ENCODE peak calls at places on chromosomes 2 and 18, in five cellular contexts. One of them, this sample, is unnamed.

GRCh38 chr2:186718895-186719294 is 25.0 kb downstream of the FAM171B start:
- DNase-seq in Calu3: no peak
- DNase-seq in WTC11: no peak
- DNase-seq in WERI-Rb-1: no peak
- DNase-seq in fibroblast of mammary gland: no peak
- DNase-seq in this sample: no peak

GRCh38 chr2:165144315-165144714 is 59.5 kb downstream of the SCN3A start:
- DNase-seq in Calu3: no peak
- DNase-seq in WTC11: no peak
- DNase-seq in fibroblast of mammary gland: no peak
- DNase-seq in WERI-Rb-1: no peak
- DNase-seq in this sample: no peak

GRCh38 chr18:58117685-58118403 is 73.8 kb downstream of the NEDD4L start:
- DNase-seq in fibroblast of mammary gland: peak
- DNase-seq in Calu3: peak
- DNase-seq in WERI-Rb-1: peak
- DNase-seq in WTC11: no peak
- DNase-seq in this sample: no peak

GRCh38 chr18:67010916-67011315 is 407.0 kb upstream of the CDH19 start:
- DNase-seq in Calu3: no peak
- DNase-seq in WTC11: no peak
- DNase-seq in WERI-Rb-1: no peak
- DNase-seq in fibroblast of mammary gland: peak
- DNase-seq in this sample: no peak

GRCh38 chr18:48032876-48033769 is 102.7 kb upstream of the SMAD2 start:
- DNase-seq in WERI-Rb-1: no peak
- DNase-seq in fibroblast of mammary gland: peak
- DNase-seq in Calu3: no peak
- DNase-seq in WTC11: no peak
- DNase-seq in this sample: no peak

GRCh38 chr2:145687445-145688104 is 1167.7 kb upstream of the ZEB2 start:
- DNase-seq in WERI-Rb-1: no peak
- DNase-seq in Calu3: peak
- DNase-seq in fibroblast of mammary gland: peak
- DNase-seq in WTC11: no peak
- DNase-seq in this sample: no peak

GRCh38 chr2:174340400-174341300 is 5.9 kb downstream of the SP9 start:
- DNase-seq in WERI-Rb-1: peak
- DNase-seq in WTC11: peak
- DNase-seq in fibroblast of mammary gland: no peak
- DNase-seq in Calu3: no peak
- DNase-seq in this sample: peak

GRCh38 chr2:150191349-150191748 is 296.1 kb downstream of the RND3 start:
- DNase-seq in WERI-Rb-1: no peak
- DNase-seq in fibroblast of mammary gland: peak
- DNase-seq in Calu3: no peak
- DNase-seq in WTC11: no peak
- DNase-seq in this sample: no peak

GRCh38 chr2:16214861-16215260 is 274.5 kb downstream of the MYCN start:
- DNase-seq in fibroblast of mammary gland: no peak
- DNase-seq in WERI-Rb-1: no peak
- DNase-seq in WTC11: no peak
- DNase-seq in Calu3: no peak
- DNase-seq in this sample: no peak

GRCh38 chr18:22422909-22423548 is 5.3 kb upstream of the CTAGE1 start:
- DNase-seq in WERI-Rb-1: no peak
- DNase-seq in fibroblast of mammary gland: peak
- DNase-seq in Calu3: no peak
- DNase-seq in WTC11: no peak
- DNase-seq in this sample: no peak

GRCh38 chr2:101383016-101383541 is 4.2 kb downstream of the CREG2 start:
- DNase-seq in fibroblast of mammary gland: no peak
- DNase-seq in WTC11: no peak
- DNase-seq in WERI-Rb-1: no peak
- DNase-seq in Calu3: no peak
- DNase-seq in this sample: no peak

GRCh38 chr2:101388232-101388631 is 929 bp upstream of the CREG2 start:
- DNase-seq in WERI-Rb-1: no peak
- DNase-seq in WTC11: peak
- DNase-seq in Calu3: peak
- DNase-seq in fibroblast of mammary gland: peak
- DNase-seq in this sample: no peak

GRCh38 chr2:101382406-101382805 is 4.9 kb downstream of the CREG2 start:
- DNase-seq in Calu3: no peak
- DNase-seq in fibroblast of mammary gland: no peak
- DNase-seq in WERI-Rb-1: no peak
- DNase-seq in WTC11: no peak
- DNase-seq in this sample: no peak

GRCh38 chr2:101386599-101387150 is 628 bp downstream of the CREG2 start:
- DNase-seq in Calu3: peak
- DNase-seq in fibroblast of mammary gland: no peak
- DNase-seq in WERI-Rb-1: peak
- DNase-seq in WTC11: peak
- DNase-seq in this sample: no peak

DNA sequence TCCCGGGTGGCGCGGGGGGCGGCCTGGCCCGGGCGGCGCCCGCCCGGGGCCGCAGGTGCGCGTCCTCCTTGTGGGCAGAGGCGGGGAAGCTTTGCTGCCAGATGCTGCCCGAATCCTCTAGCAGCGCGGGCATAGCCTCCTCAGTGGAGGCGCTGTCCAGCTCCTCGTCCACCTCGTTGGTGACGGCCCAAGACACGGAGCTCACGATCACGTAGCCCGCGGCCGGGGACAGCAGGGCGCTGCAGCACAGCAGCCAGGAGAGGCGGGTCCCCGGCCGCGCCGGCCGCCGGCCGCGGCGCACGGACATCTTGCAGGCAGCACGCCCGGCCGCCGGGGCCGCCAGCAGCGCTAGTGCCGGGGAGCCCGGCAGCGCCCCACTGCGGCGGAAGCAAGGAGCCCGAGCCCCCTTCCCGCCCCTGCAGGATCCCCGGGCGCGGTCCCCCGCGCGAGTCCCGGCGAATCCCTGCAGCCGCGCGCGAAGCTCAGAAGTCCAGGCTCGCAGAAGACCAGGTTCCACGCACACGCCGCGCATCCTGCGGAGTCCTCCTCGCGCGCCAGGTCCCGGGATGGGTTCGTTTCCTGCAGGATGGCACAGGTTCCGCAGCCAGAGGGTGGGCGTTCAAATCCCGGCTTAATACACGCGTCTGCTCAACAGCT is at the start of gene CREG2:
- DNase-seq in WERI-Rb-1: peak
- DNase-seq in WTC11: peak
- DNase-seq in Calu3: peak
- DNase-seq in fibroblast of mammary gland: peak
- DNase-seq in this sample: peak
- TF ChIP-seq CTCF in WERI-Rb-1: peak
- TF ChIP-seq CTCF in WTC11: peak
- TF ChIP-seq CTCF in Calu3: no peak
- TF ChIP-seq CTCF in fibroblast of mammary gland: peak
- TF ChIP-seq CTCF in this sample: peak

GRCh38 chr2:111025288-111025687 is 95.4 kb upstream of the BCL2L11 start:
- DNase-seq in fibroblast of mammary gland: no peak
- DNase-seq in WERI-Rb-1: no peak
- DNase-seq in WTC11: no peak
- DNase-seq in Calu3: no peak
- DNase-seq in this sample: no peak

GRCh38 chr2:111022630-111023029 is 98.1 kb upstream of the BCL2L11 start:
- DNase-seq in WTC11: no peak
- DNase-seq in fibroblast of mammary gland: no peak
- DNase-seq in WERI-Rb-1: no peak
- DNase-seq in Calu3: no peak
- DNase-seq in this sample: no peak

GRCh38 chr2:111028720-111029119 is 92.0 kb upstream of the BCL2L11 start:
- DNase-seq in WTC11: no peak
- DNase-seq in fibroblast of mammary gland: peak
- DNase-seq in Calu3: peak
- DNase-seq in WERI-Rb-1: no peak
- DNase-seq in this sample: no peak

GRCh38 chr2:111029135-111029927 is 91.4 kb upstream of the BCL2L11 start:
- DNase-seq in fibroblast of mammary gland: no peak
- DNase-seq in Calu3: peak
- DNase-seq in WERI-Rb-1: no peak
- DNase-seq in WTC11: peak
- DNase-seq in this sample: no peak

GRCh38 chr2:111024496-111024895 is 96.2 kb upstream of the BCL2L11 start:
- DNase-seq in WERI-Rb-1: no peak
- DNase-seq in Calu3: no peak
- DNase-seq in fibroblast of mammary gland: no peak
- DNase-seq in WTC11: no peak
- DNase-seq in this sample: no peak
- TF ChIP-seq CTCF in WERI-Rb-1: no peak
- TF ChIP-seq CTCF in Calu3: no peak
- TF ChIP-seq CTCF in fibroblast of mammary gland: no peak
- TF ChIP-seq CTCF in WTC11: no peak
- TF ChIP-seq CTCF in this sample: no peak

GRCh38 chr2:134396493-134396892 is 142.6 kb downstream of the MGAT5 start:
- DNase-seq in WTC11: no peak
- DNase-seq in fibroblast of mammary gland: no peak
- DNase-seq in Calu3: no peak
- DNase-seq in WERI-Rb-1: no peak
- DNase-seq in this sample: no peak

GRCh38 chr2:134395779-134396178 is 141.9 kb downstream of the MGAT5 start:
- DNase-seq in WTC11: no peak
- DNase-seq in Calu3: no peak
- DNase-seq in WERI-Rb-1: no peak
- DNase-seq in fibroblast of mammary gland: no peak
- DNase-seq in this sample: no peak

GRCh38 chr2:134389331-134389835 is 135.5 kb downstream of the MGAT5 start:
- DNase-seq in WTC11: no peak
- DNase-seq in fibroblast of mammary gland: no peak
- DNase-seq in Calu3: no peak
- DNase-seq in WERI-Rb-1: peak
- DNase-seq in this sample: no peak

GRCh38 chr2:134391751-134392160 is 137.9 kb downstream of the MGAT5 start:
- DNase-seq in Calu3: peak
- DNase-seq in fibroblast of mammary gland: no peak
- DNase-seq in WERI-Rb-1: no peak
- DNase-seq in WTC11: no peak
- DNase-seq in this sample: no peak

GRCh38 chr2:134392689-134393476 is 139.0 kb downstream of the MGAT5 start:
- DNase-seq in WTC11: peak
- DNase-seq in Calu3: no peak
- DNase-seq in fibroblast of mammary gland: peak
- DNase-seq in WERI-Rb-1: no peak
- DNase-seq in this sample: no peak
- TF ChIP-seq CTCF in WTC11: no peak
- TF ChIP-seq CTCF in Calu3: no peak
- TF ChIP-seq CTCF in fibroblast of mammary gland: peak
- TF ChIP-seq CTCF in WERI-Rb-1: peak
- TF ChIP-seq CTCF in this sample: no peak

GRCh38 chr18:63951302-63951705 is 2.2 kb downstream of the HMSD start:
- DNase-seq in WTC11: no peak
- DNase-seq in WERI-Rb-1: no peak
- DNase-seq in Calu3: no peak
- DNase-seq in fibroblast of mammary gland: peak
- DNase-seq in this sample: no peak
- TF ChIP-seq CTCF in WTC11: no peak
- TF ChIP-seq CTCF in WERI-Rb-1: no peak
- TF ChIP-seq CTCF in Calu3: peak
- TF ChIP-seq CTCF in fibroblast of mammary gland: peak
- TF ChIP-seq CTCF in this sample: peak

GRCh38 chr18:52694804-52695203 is 354.8 kb downstream of the DCC start:
- DNase-seq in WTC11: peak
- DNase-seq in fibroblast of mammary gland: no peak
- DNase-seq in WERI-Rb-1: peak
- DNase-seq in Calu3: peak
- DNase-seq in this sample: peak
- TF ChIP-seq CTCF in WTC11: peak
- TF ChIP-seq CTCF in fibroblast of mammary gland: peak
- TF ChIP-seq CTCF in WERI-Rb-1: peak
- TF ChIP-seq CTCF in Calu3: no peak
- TF ChIP-seq CTCF in this sample: peak

GRCh38 chr18:75132068-75132467 is 76.9 kb downstream of the PTGR3 start:
- DNase-seq in WTC11: no peak
- DNase-seq in WERI-Rb-1: no peak
- DNase-seq in Calu3: no peak
- DNase-seq in fibroblast of mammary gland: no peak
- DNase-seq in this sample: no peak

GRCh38 chr18:75129717-75130477 is 79.0 kb downstream of the PTGR3 start:
- DNase-seq in WERI-Rb-1: peak
- DNase-seq in Calu3: no peak
- DNase-seq in WTC11: no peak
- DNase-seq in fibroblast of mammary gland: no peak
- DNase-seq in this sample: no peak

GRCh38 chr18:75128911-75129716 is 79.8 kb downstream of the PTGR3 start:
- DNase-seq in WTC11: no peak
- DNase-seq in Calu3: no peak
- DNase-seq in fibroblast of mammary gland: no peak
- DNase-seq in WERI-Rb-1: peak
- DNase-seq in this sample: no peak

GRCh38 chr18:75131455-75132000 is 77.4 kb downstream of the PTGR3 start:
- DNase-seq in fibroblast of mammary gland: no peak
- DNase-seq in Calu3: no peak
- DNase-seq in WERI-Rb-1: peak
- DNase-seq in WTC11: no peak
- DNase-seq in this sample: no peak

GRCh38 chr18:75130591-75131274 is 78.2 kb downstream of the PTGR3 start:
- DNase-seq in Calu3: no peak
- DNase-seq in WTC11: no peak
- DNase-seq in WERI-Rb-1: peak
- DNase-seq in fibroblast of mammary gland: peak
- DNase-seq in this sample: no peak
- TF ChIP-seq CTCF in Calu3: no peak
- TF ChIP-seq CTCF in WTC11: no peak
- TF ChIP-seq CTCF in WERI-Rb-1: no peak
- TF ChIP-seq CTCF in fibroblast of mammary gland: peak
- TF ChIP-seq CTCF in this sample: no peak

GRCh38 chr2:112216158-112216557 is 38.7 kb downstream of the ZC3H8 start:
- DNase-seq in Calu3: no peak
- DNase-seq in fibroblast of mammary gland: peak
- DNase-seq in WERI-Rb-1: no peak
- DNase-seq in WTC11: no peak
- DNase-seq in this sample: no peak
- TF ChIP-seq CTCF in Calu3: no peak
- TF ChIP-seq CTCF in fibroblast of mammary gland: peak
- TF ChIP-seq CTCF in WERI-Rb-1: peak
- TF ChIP-seq CTCF in WTC11: no peak
- TF ChIP-seq CTCF in this sample: no peak

DNA sequence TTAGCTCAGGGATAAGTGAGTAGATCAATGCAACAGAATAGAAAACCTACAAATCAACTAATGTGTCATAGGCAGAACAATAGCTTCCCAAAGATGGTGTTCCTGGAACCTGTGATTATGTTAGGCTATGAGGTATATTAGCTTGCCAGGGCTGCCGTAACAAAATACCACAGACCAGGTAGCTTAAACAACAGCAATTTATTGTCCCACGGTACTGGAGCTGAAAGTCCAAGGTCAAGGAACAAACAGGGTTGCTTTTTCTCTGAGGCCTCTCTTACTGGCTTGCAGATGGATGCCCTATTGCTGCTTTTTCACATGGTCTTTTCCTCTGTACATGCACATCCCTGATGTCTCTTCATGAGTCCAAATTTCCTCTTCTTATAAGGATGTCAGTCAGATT is 354.9 kb downstream of the TNS1 start:
- DNase-seq in fibroblast of mammary gland: no peak
- DNase-seq in WTC11: no peak
- DNase-seq in Calu3: no peak
- DNase-seq in WERI-Rb-1: no peak
- DNase-seq in this sample: no peak
- TF ChIP-seq CTCF in fibroblast of mammary gland: no peak
- TF ChIP-seq CTCF in WTC11: no peak
- TF ChIP-seq CTCF in Calu3: no peak
- TF ChIP-seq CTCF in WERI-Rb-1: no peak
- TF ChIP-seq CTCF in this sample: no peak

This sample was measured in glutamatergic neuron.